ENCODE peak calls at places on chromosome 19, in six cellular contexts. P is HepG2, D is K562, B is GM12878, U is H1, W is HL-60. S is an unnamed sample.

GRCh38 chr19:48596679-48597465 is 9.7 kb upstream of the SPACA4 start:
- DNase-seq in P (no peak), D (no peak), B (no peak), U (no peak), W (no peak), S (no peak)

GRCh38 chr19:1566392-1567115 is 1.6 kb downstream of the MEX3D start:
- DNase-seq in P (peak; percentile 40), D (peak; percentile 65), B (no peak), U (peak; percentile 39), W (no peak), S (peak; percentile 95)

GRCh38 chr19:11736696-11737095 is 2.0 kb downstream of the ZNF823 start:
- DNase-seq in P (no peak), D (peak; percentile 75), B (peak; percentile 40), U (no peak), W (no peak), S (peak; percentile 21)

GRCh38 chr19:10353793-10354391 is 14.5 kb upstream of the ICAM3 start:
- DNase-seq in P (no peak), D (peak; percentile 89), B (no peak), U (peak; percentile 91), W (no peak), S (peak; percentile 77)

GRCh38 chr19:32837531-32837930 is 32.0 kb downstream of the SLC7A9 start:
- DNase-seq in P (no peak), D (no peak), B (no peak), U (no peak), W (no peak), S (no peak)

GRCh38 chr19:51706885-51707284 is 13.8 kb downstream of the SPACA6 start:
- DNase-seq in P (no peak), D (no peak), B (no peak), U (no peak), W (no peak), S (no peak)

GRCh38 chr19:42831221-42832019 is 48.1 kb downstream of the PSG1 start:
- DNase-seq in P (peak; percentile 15), D (no peak), B (no peak), U (no peak), W (no peak), S (no peak)

GRCh38 chr19:49130325-49130724 is 11.0 kb downstream of the PPFIA3 start:
- DNase-seq in P (no peak), D (no peak), B (no peak), U (no peak), W (no peak), S (no peak)

GRCh38 chr19:1624458-1624857 is 19.2 kb upstream of the UQCR11 start:
- DNase-seq in P (peak; percentile 14), D (peak; percentile 71), B (no peak), U (peak; percentile 49), W (no peak), S (peak; percentile 88)

DNA sequence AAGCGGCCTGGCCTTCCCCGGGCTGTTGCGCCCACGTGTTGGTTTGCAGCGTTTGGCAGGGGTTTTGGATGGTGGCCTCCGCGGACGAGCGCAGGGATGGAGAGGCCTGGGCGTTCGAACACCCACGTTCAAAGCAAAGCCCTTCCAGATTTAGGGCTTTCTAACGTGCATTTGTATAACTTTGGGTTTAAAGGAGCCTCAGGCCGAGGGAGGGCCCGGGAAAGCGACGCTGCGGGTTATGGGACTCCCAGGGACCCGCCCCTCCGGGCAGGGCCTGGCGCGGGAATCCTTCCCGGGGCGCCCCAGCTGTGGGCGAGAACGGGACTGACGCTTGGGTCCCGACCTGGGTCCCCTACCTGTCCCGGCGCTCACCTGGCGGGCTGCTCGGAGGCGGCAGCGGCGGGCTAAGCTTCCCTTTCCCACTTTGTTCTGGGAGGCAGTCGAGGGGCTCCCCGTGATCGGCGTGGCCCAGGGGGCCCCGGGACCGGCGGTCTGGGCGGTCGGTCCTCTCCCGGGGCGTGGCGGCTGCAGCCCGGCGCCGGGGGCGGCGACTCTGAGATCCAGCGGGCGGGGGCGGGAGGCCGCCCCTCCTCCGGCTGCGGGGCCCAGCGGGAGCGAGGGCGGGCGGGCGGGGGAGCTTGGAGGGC is at the start of gene FBXO17:
- DNase-seq in P (peak; percentile 47), D (peak; percentile 91), B (no peak), U (no peak), W (no peak), S (peak; percentile 90)
- H3K27ac ChIP-seq in P (peak within 1 kb of the TSS; percentile 99), D (peak within 1 kb of the TSS; percentile 75), B (no peak within 1 kb of the TSS), U (peak within 1 kb of the TSS; percentile 12), W (no peak within 1 kb of the TSS), S (peak within 1 kb of the TSS; percentile 86)

DNA sequence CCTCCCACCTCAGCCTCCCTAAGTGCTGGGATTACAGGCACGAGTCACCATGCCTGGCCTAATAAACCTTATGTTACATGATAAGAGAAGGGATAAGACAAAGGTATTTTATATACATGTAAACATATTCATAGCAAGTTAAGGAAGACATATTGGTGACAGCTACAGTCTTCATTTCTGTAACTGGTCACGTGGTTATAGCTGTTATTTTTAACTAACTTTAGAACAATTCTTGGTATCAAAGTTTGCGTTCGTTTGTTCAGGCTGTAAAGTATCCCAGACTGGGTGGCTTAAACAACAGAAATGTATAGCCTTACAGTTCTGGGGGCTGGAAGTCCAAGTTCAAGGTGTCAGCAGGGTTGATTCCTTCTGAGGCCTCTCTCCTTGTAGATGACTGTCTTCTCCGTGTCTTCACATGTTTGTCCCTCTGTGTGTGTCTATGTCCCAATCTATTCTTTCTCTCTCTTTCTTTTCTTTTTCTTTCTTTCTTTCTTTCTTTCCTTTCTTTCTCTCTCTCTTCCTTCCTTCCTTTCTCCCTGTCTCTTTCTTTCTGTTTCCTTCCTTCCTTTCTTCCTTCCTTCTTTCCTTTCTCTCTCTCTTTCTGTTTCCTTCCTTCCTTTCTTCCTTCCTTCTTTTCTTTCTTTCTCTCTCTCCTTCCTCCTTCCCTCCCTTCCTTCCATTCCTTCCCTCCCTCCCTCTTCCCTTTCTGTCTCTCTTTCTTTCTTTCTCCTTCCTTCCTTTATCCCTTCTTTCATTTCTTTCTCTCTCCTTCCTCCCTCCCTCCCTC is 7.6 kb downstream of the ACTL9 start:
- DNase-seq in P (no peak), D (no peak), B (no peak), U (no peak), W (no peak), S (no peak)
- TF ChIP-seq POLR2AphosphoS5 in P (no peak), D (no peak), B (no peak), U (no peak), W (no peak), S (no peak)

GRCh38 chr19:12828494-12828893 is 5.9 kb downstream of the RTBDN start:
- DNase-seq in P (peak; percentile 40), D (peak; percentile 61), B (no peak), U (no peak), W (no peak), S (peak; percentile 92)
- TF ChIP-seq GABPA in P (no peak), D (no peak), B (no peak), U (no peak), W (no peak), S (no peak)

GRCh38 chr19:36008336-36008978 is at the start of gene SYNE4:
- DNase-seq in P (peak; percentile 77), D (no peak), B (no peak), U (no peak), W (no peak), S (no peak)

GRCh38 chr19:36006955-36007354 is 1.7 kb downstream of the SYNE4 start:
- DNase-seq in P (no peak), D (no peak), B (no peak), U (no peak), W (no peak), S (no peak)

GRCh38 chr19:36010402-36010801 is 1.8 kb upstream of the SYNE4 start:
- DNase-seq in P (no peak), D (no peak), B (no peak), U (no peak), W (no peak), S (no peak)

GRCh38 chr19:36009633-36010379 is 1.2 kb upstream of the SYNE4 start:
- DNase-seq in P (no peak), D (no peak), B (no peak), U (no peak), W (no peak), S (no peak)

DNA sequence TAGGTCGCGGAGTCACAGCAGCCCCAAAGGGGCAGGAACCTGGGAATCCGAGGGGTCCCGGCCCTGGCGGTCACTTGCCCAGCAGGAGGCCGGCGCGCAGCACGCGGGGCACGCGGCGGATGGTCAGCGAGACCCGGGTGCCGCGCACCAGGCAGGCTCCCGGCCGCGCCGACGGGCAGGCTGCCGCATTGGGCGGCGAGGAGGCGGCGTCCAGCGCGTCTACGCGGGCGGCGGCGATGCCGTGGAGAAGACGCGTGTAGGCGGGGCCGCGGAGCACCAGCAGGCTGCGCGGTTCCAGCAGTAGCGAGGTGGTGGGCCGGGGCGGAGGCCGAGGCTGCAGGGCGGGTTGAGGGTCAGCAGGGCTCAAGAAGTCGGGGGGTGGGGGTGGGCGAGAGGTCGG is 607 bp upstream of the SYNE4 start:
- DNase-seq in P (no peak), D (no peak), B (no peak), U (no peak), W (no peak), S (peak; percentile 90)
- H3K27ac ChIP-seq in P (peak overlapping the region; percentile 35), D (no peak overlapping the region), B (no peak overlapping the region), U (no peak overlapping the region), W (no peak overlapping the region), S (no peak overlapping the region)

GRCh38 chr19:55325172-55325571 is at the start of gene TMEM150B:
- DNase-seq in P (no peak), D (peak; percentile 56), B (no peak), U (no peak), W (no peak), S (no peak)
- TF ChIP-seq POLR2AphosphoS5 in P (no peak), D (no peak), B (no peak), U (no peak), W (no peak), S (no peak)

DNA sequence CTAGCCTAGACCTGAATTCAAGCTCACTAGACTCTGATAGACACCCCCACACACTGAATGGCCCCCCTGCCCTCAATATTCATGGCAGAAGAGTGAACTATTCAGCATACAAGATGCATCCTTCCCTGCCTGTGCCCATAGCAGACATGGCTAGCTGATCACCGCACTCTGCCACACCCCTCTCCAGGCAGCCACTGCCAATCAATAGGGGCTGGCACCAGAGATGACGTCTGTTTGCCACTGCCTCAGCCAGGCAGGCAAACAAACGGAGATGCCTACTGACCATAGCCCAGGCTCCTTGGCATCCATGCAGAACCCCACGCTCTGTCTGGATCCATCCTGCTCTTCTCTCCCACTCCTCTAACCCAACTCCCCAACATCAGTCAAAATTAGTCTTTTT is 13.8 kb upstream of the NPAS1 start:
- DNase-seq in P (peak; percentile 33), D (no peak), B (no peak), U (no peak), W (no peak), S (peak; percentile 72)
- TF ChIP-seq GABPA in P (no peak), D (no peak), B (no peak), U (no peak), W (no peak), S (no peak)

S was measured in SK-N-SH.